ENCODE peak calls at places on chromosomes 2 and 18, in eight cellular contexts. S, L, M, H, C, R, P and Y are unnamed samples. For H3K4me1, the result is how much of the 10 kb centered on the place peaks cover.

GRCh38 chr2:195967336-195967735 is 101.3 kb downstream of the DNAH7 start:
- DNase-seq in S (no peak), L (no peak), M (no peak), H (no peak), C (no peak), R (no peak), P (no peak), Y (no peak)

GRCh38 chr18:46039967-46040746 is 31.9 kb downstream of the PSTPIP2 start:
- DNase-seq in S (no peak), L (no peak), M (no peak), H (no peak), C (no peak), R (no peak), P (no peak), Y (no peak)

GRCh38 chr2:760001-760400 is 82.8 kb upstream of the TMEM18 start:
- DNase-seq in S (no peak), L (no peak), M (no peak), H (no peak), C (no peak), R (no peak), P (no peak), Y (no peak)

GRCh38 chr2:189037518-189037917 is 63.3 kb downstream of the COL3A1 start:
- DNase-seq in S (no peak), L (no peak), M (no peak), H (no peak), C (no peak), R (no peak), P (peak), Y (no peak)

GRCh38 chr2:127506502-127506901 is 19.8 kb downstream of the IWS1 start:
- DNase-seq in S (no peak), L (no peak), M (no peak), H (no peak), C (no peak), R (no peak), P (no peak), Y (no peak)

GRCh38 chr2:213152065-213152794 is 818 bp upstream of the IKZF2 start:
- DNase-seq in S (peak), L (peak), M (peak), H (peak), C (peak), R (peak), P (peak), Y (peak)

GRCh38 chr2:219877714-219878113 is 250.3 kb downstream of the SLC4A3 start:
- DNase-seq in S (no peak), L (no peak), M (no peak), H (no peak), C (no peak), R (no peak), P (no peak), Y (no peak)

GRCh38 chr2:75465317-75465998 is 95.3 kb downstream of the EVA1A start:
- DNase-seq in S (no peak), L (no peak), M (no peak), H (no peak), C (no peak), R (no peak), P (peak), Y (peak)

GRCh38 chr18:49491534-49491856 is 4.5 kb upstream of the C18orf32 start:
- DNase-seq in S (no peak), L (no peak), M (no peak), H (no peak), C (no peak), R (no peak), P (no peak), Y (no peak)

GRCh38 chr2:216880509-216881184 is 20.8 kb upstream of the TNP1 start:
- DNase-seq in S (no peak), L (no peak), M (no peak), H (no peak), C (peak), R (no peak), P (no peak), Y (no peak)

GRCh38 chr2:19804861-19805260 is 96.9 kb downstream of the TTC32 start:
- DNase-seq in S (no peak), L (no peak), M (no peak), H (no peak), C (no peak), R (no peak), P (no peak), Y (no peak)

DNA sequence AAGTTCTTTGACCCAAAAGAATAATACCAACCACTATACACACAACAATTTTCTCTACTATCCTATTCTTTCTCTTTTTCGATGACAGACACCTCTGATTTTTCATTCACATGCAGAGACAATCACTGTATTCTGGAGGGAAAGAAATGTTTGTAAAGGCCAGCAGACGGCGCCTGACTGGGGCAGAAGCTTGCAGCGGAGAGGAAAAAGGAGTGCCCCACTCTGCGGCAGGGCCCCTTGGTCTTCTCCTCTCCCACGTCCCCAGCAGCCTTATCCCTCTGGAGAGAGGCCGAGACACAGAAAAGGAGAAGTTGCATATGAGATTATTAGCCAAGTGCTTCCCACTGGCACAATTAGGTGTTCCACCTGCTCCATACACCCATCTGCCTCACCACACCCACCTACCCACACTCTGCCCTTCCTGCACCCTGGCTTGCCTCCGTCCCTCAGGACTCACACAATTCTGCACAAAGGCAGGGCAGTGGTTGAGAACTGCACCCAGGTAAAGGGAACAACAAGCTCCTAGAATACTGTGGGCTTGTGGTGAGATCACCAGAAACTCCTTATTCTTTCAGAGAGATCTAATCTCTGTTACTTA is 687.3 kb downstream of the NRXN1 start:
- DNase-seq in S (no peak), L (no peak), M (no peak), H (peak), C (no peak), R (peak), P (no peak), Y (no peak)
- H3K4me1 ChIP-seq in S (under half), L (under half), M (under half), H (under half), C (under half), R (under half), P (under half), Y (under half)

GRCh38 chr2:30180230-30180629 is 33.4 kb downstream of the YPEL5 start:
- DNase-seq in S (no peak), L (no peak), M (no peak), H (no peak), C (no peak), R (no peak), P (no peak), Y (no peak)

GRCh38 chr2:30177440-30177839 is 30.6 kb downstream of the YPEL5 start:
- DNase-seq in S (no peak), L (no peak), M (no peak), H (no peak), C (no peak), R (no peak), P (no peak), Y (no peak)

GRCh38 chr2:30177861-30178465 is 31.2 kb downstream of the YPEL5 start:
- DNase-seq in S (no peak), L (no peak), M (no peak), H (no peak), C (no peak), R (no peak), P (no peak), Y (no peak)

GRCh38 chr2:30181176-30181575 is 34.4 kb downstream of the YPEL5 start:
- DNase-seq in S (no peak), L (no peak), M (no peak), H (no peak), C (no peak), R (no peak), P (no peak), Y (no peak)

GRCh38 chr2:30178618-30179404 is 32.0 kb downstream of the YPEL5 start:
- DNase-seq in S (no peak), L (no peak), M (no peak), H (no peak), C (no peak), R (no peak), P (no peak), Y (no peak)
- H3K27ac ChIP-seq in S (peak), L (no peak), M (peak), H (no peak), C (no peak), R (no peak), P (no peak), Y (no peak)

GRCh38 chr2:120243211-120243610 is 9.4 kb upstream of the RALB start:
- DNase-seq in S (no peak), L (no peak), M (no peak), H (no peak), C (no peak), R (no peak), P (no peak), Y (no peak)

GRCh38 chr2:120245933-120246332 is 6.7 kb upstream of the RALB start:
- DNase-seq in S (no peak), L (no peak), M (no peak), H (no peak), C (peak), R (no peak), P (peak), Y (no peak)

GRCh38 chr2:120245520-120245835 is 7.2 kb upstream of the RALB start:
- DNase-seq in S (no peak), L (no peak), M (no peak), H (peak), C (peak), R (no peak), P (peak), Y (no peak)

GRCh38 chr2:120244656-120245519 is 7.8 kb upstream of the RALB start:
- DNase-seq in S (no peak), L (peak), M (no peak), H (peak), C (no peak), R (no peak), P (no peak), Y (no peak)

GRCh38 chr2:120243875-120244553 is 8.6 kb upstream of the RALB start:
- DNase-seq in S (no peak), L (peak), M (no peak), H (peak), C (no peak), R (no peak), P (no peak), Y (no peak)
- H3K4me3 ChIP-seq in S (no peak), L (no peak), M (no peak), H (no peak), C (no peak), R (no peak), P (no peak), Y (no peak)

GRCh38 chr2:237570776-237571335 is 4.5 kb downstream of the PRLH start:
- DNase-seq in S (no peak), L (no peak), M (no peak), H (no peak), C (no peak), R (no peak), P (no peak), Y (no peak)
- H3K4me1 ChIP-seq in S (under half), L (under half), M (under half), H (under half), C (under half), R (under half), P (under half), Y (under half)

GRCh38 chr2:133026536-133027177 is 356.7 kb upstream of the LYPD1 start:
- DNase-seq in S (no peak), L (no peak), M (no peak), H (peak), C (no peak), R (no peak), P (no peak), Y (no peak)

GRCh38 chr2:133025004-133025403 is 355.0 kb upstream of the LYPD1 start:
- DNase-seq in S (no peak), L (no peak), M (no peak), H (no peak), C (no peak), R (no peak), P (no peak), Y (no peak)
- H3K27ac ChIP-seq in S (no peak), L (no peak), M (no peak), H (no peak), C (no peak), R (no peak), P (no peak), Y (no peak)

GRCh38 chr2:40556739-40557138 is 104.8 kb upstream of the SLC8A1 start:
- DNase-seq in S (no peak), L (no peak), M (no peak), H (no peak), C (no peak), R (no peak), P (peak), Y (no peak)
- H3K4me3 ChIP-seq in S (no peak), L (no peak), M (no peak), H (no peak), C (no peak), R (no peak), P (no peak), Y (no peak)

DNA sequence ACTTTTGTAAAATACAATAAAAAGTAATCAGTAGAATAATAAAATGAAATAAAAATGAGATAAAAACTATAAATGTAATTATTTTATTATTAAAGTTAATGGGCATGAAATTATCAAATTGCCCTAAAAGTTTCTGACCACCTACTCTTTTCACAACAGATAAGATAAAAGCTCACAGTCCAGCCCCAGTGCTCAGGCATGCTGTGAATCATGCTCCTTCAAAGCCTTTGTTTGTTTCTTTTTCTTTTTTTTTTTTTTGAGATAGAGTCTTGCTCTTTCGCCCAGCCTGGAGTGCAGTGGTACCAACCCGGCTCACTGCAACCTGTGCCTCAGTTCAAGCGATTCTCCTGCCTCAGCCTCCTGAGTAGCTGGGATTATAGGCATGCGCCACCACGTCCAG is 181.7 kb downstream of the ANKRD44 start:
- DNase-seq in S (no peak), L (no peak), M (no peak), H (no peak), C (no peak), R (no peak), P (no peak), Y (peak)
- H3K4me1 ChIP-seq in S (under half), L (under half), M (under half), H (under half), C (under half), R (half or more), P (under half), Y (under half)